ENCODE peak calls at places on chromosomes 1 and 21, in ten cellular contexts. T is stimulated activated CD8-positive, alpha-beta memory T cell treated with anti-CD3 and anti-CD28 coated beads, Interleukin-15, amount 100 ng/mL, for 1 hour; C is EH; P is B cell; X is epithelial cell of esophagus; Q is substantia nigra; N is activated CD4-positive, alpha-beta T cell treated with anti-CD3 and anti-CD28 coated beads, Interleukin-2, amount 10 ng/mL, durations not matched to agents 7 days and 5 days; W is ecto neural progenitor cell; O is stimulated activated CD4-positive, alpha-beta T cell treated with anti-CD3 and anti-CD28 coated beads, TNF-alpha, amount 100 ng/mL, for 4 hours; M is transverse colon. I is an unnamed sample.
A peak's percentile ranks its signal among the peaks of the same experiment; 100 is the strongest.

GRCh38 chr1:80966266-80966665 is 834.5 kb upstream of the ADGRL2 start:
- DNase-seq in T (no peak), C (no peak), P (no peak), X (peak; percentile 41), Q (no peak), N (no peak), W (no peak), O (no peak), M (no peak), I (no peak)

GRCh38 chr1:35536551-35537162 is 20.5 kb downstream of the KIAA0319L start:
- DNase-seq in T (no peak), C (no peak), P (no peak), X (no peak), Q (no peak), N (no peak), W (no peak), O (no peak), M (no peak), I (no peak)

GRCh38 chr1:64915381-64916274 is 50.7 kb downstream of the JAK1 start:
- DNase-seq in T (no peak), C (peak; percentile 77), P (no peak), X (peak; percentile 92), Q (no peak), N (no peak), W (no peak), O (no peak), M (peak; percentile 68), I (peak; percentile 95)

GRCh38 chr21:34836103-34836932 is 167.5 kb downstream of the CLIC6 start:
- DNase-seq in T (no peak), C (peak; percentile 100), P (no peak), X (peak; percentile 95), Q (no peak), N (no peak), W (no peak), O (no peak), M (peak; percentile 46), I (peak; percentile 100)

GRCh38 chr1:6385673-6386191 is 7.8 kb downstream of the ACOT7 start:
- DNase-seq in T (no peak), C (peak; percentile 78), P (no peak), X (peak; percentile 97), Q (no peak), N (no peak), W (peak; percentile 86), O (no peak), M (peak; percentile 25), I (peak; percentile 87)

GRCh38 chr1:119655160-119655559 is 7.1 kb upstream of the ZNF697 start:
- DNase-seq in T (no peak), C (peak; percentile 58), P (no peak), X (no peak), Q (no peak), N (no peak), W (no peak), O (no peak), M (no peak), I (no peak)

GRCh38 chr1:187417524-187417923 is 588.8 kb downstream of the PLA2G4A start:
- DNase-seq in T (no peak), C (no peak), P (no peak), X (no peak), Q (no peak), N (no peak), W (no peak), O (no peak), M (no peak), I (no peak)

GRCh38 chr1:115782571-115783281 is 14.2 kb upstream of the CASQ2 start:
- DNase-seq in T (no peak), C (peak; percentile 74), P (no peak), X (peak; percentile 98), Q (no peak), N (no peak), W (no peak), O (no peak), M (no peak), I (peak; percentile 98)

GRCh38 chr1:159900086-159900680 is at the start of gene CFAP45:
- DNase-seq in T (no peak), C (peak; percentile 86), P (no peak), X (peak; percentile 95), Q (no peak), N (peak; percentile 28), W (peak; percentile 96), O (no peak), M (peak; percentile 89), I (peak; percentile 84)

GRCh38 chr1:20328201-20328600 is 37.5 kb downstream of the VWA5B1 start:
- DNase-seq in T (no peak), C (no peak), P (no peak), X (no peak), Q (no peak), N (no peak), W (no peak), O (no peak), M (no peak), I (no peak)